ENCODE peak calls at places on chromosomes 2 and 18, in seven cellular contexts. V is HS-5; Z is SHP77; K is EH; W is NCI-H345; C is WERI-Rb-1; X is activated T-cell treated with anti-CD3 and anti-CD28 coated beads, Interleukin-2, amount 50 U/mL, for 72 hours. Y is an unnamed sample.

GRCh38 chr2:163834221-163834620 is 98.4 kb upstream of the FIGN start:
- DNase-seq in W (no peak), C (no peak), X (no peak), V (no peak), K (no peak), Z (no peak), Y (no peak)

GRCh38 chr2:42030196-42030759 is 17.5 kb upstream of the PKDCC start:
- DNase-seq in W (no peak), V (no peak), Z (no peak), C (peak), K (no peak), X (no peak), Y (no peak)

GRCh38 chr2:176129013-176129796 is at the start of gene HOXD8:
- DNase-seq in Z (peak), W (peak), K (peak), V (no peak), X (peak), C (no peak), Y (no peak)

GRCh38 chr2:130380096-130380934 is 24.5 kb downstream of the PTPN18 start:
- DNase-seq in X (no peak), W (no peak), K (no peak), Z (no peak), C (no peak), V (no peak), Y (peak)

GRCh38 chr18:48730010-48730409 is 191.2 kb downstream of the CTIF start:
- DNase-seq in V (no peak), C (no peak), X (no peak), K (no peak), W (no peak), Z (no peak), Y (no peak)

GRCh38 chr2:636649-637405 is 40.4 kb downstream of the TMEM18 start:
- DNase-seq in K (peak), C (peak), Z (peak), V (peak), X (peak), W (peak), Y (peak)

GRCh38 chr2:30645745-30646119 is 161.5 kb downstream of the CAPN13 start:
- DNase-seq in C (no peak), V (no peak), Z (no peak), X (no peak), W (no peak), K (no peak), Y (no peak)

GRCh38 chr2:26018184-26018716 is 15.6 kb upstream of the RAB10 start:
- DNase-seq in X (peak), Z (peak), C (peak), K (peak), W (peak), V (peak), Y (no peak)

GRCh38 chr2:9806656-9807055 is 36.6 kb upstream of the TAF1B start:
- DNase-seq in X (no peak), W (no peak), C (no peak), Z (no peak), K (no peak), V (no peak), Y (no peak)

GRCh38 chr2:227528803-227529202 is 56.8 kb downstream of the AGFG1 start:
- DNase-seq in Z (no peak), X (no peak), V (no peak), K (no peak), C (no peak), W (no peak), Y (no peak)

GRCh38 chr18:46343940-46344372 is 239.8 kb downstream of the HAUS1 start:
- DNase-seq in K (no peak), X (peak), C (no peak), V (no peak), W (no peak), Z (peak), Y (peak)

GRCh38 chr2:173898178-173898668 is 67.0 kb downstream of the SP3 start:
- DNase-seq in X (no peak), Z (no peak), W (no peak), V (no peak), C (no peak), K (no peak), Y (no peak)

GRCh38 chr2:65654496-65654895 is 222.1 kb upstream of the SPRED2 start:
- DNase-seq in W (no peak), X (no peak), K (no peak), C (peak), V (no peak), Z (peak), Y (no peak)

GRCh38 chr2:144459937-144460336 is 60.0 kb downstream of the ZEB2 start:
- DNase-seq in Z (no peak), X (peak), K (no peak), V (no peak), W (no peak), C (no peak), Y (peak)

GRCh38 chr2:217277646-217278048 is 417.8 kb upstream of the TNP1 start:
- DNase-seq in K (peak), W (no peak), C (no peak), Z (peak), V (peak), X (no peak), Y (no peak)

GRCh38 chr2:99473496-99474083 is 16.2 kb downstream of the REV1 start:
- DNase-seq in X (no peak), C (no peak), K (no peak), Z (no peak), V (no peak), W (no peak), Y (no peak)

GRCh38 chr18:45059695-45060094 is 379.0 kb downstream of the SETBP1 start:
- DNase-seq in X (no peak), W (no peak), K (peak), C (no peak), Z (no peak), V (peak), Y (no peak)

GRCh38 chr18:48395646-48396045 is 13.5 kb downstream of the ZBTB7C start:
- DNase-seq in X (no peak), V (no peak), K (no peak), C (no peak), Z (no peak), W (no peak), Y (no peak)

GRCh38 chr18:2529154-2529553 is 42.2 kb downstream of the METTL4 start:
- DNase-seq in K (peak), Z (no peak), X (no peak), V (no peak), C (no peak), W (no peak), Y (no peak)

GRCh38 chr2:99451280-99451679 is 38.5 kb downstream of the REV1 start:
- DNase-seq in Z (no peak), W (no peak), C (no peak), V (no peak), K (no peak), X (no peak), Y (no peak)

GRCh38 chr2:116747103-116747502 is 1067.4 kb upstream of the DDX18 start:
- DNase-seq in Z (no peak), V (no peak), C (no peak), X (no peak), W (no peak), K (no peak), Y (no peak)